ENCODE peak calls at places on chromosomes 7 and 10, in six cellular contexts. One of them, this sample, is unnamed.

GRCh38 chr7:85322252-85322651 is 135.4 kb upstream of the SEMA3D start:
- DNase-seq in globus pallidus: no peak
- DNase-seq in PC-9: no peak
- DNase-seq in T-cell: no peak
- DNase-seq in A172: peak; percentile 18
- DNase-seq in left colon: no peak
- DNase-seq in this sample: no peak

GRCh38 chr7:35286422-35286821 is 32.5 kb upstream of the TBX20 start:
- DNase-seq in T-cell: no peak
- DNase-seq in globus pallidus: no peak
- DNase-seq in left colon: no peak
- DNase-seq in PC-9: peak; percentile 40
- DNase-seq in A172: peak; percentile 69
- DNase-seq in this sample: no peak

GRCh38 chr10:44253769-44254462 is 131.0 kb downstream of the CXCL12 start:
- DNase-seq in left colon: no peak
- DNase-seq in T-cell: no peak
- DNase-seq in A172: no peak
- DNase-seq in globus pallidus: no peak
- DNase-seq in PC-9: peak; percentile 26
- DNase-seq in this sample: no peak

GRCh38 chr7:74581916-74582440 is 75.5 kb upstream of the GTF2I start:
- DNase-seq in globus pallidus: no peak
- DNase-seq in A172: no peak
- DNase-seq in T-cell: no peak
- DNase-seq in left colon: no peak
- DNase-seq in PC-9: peak; percentile 94
- DNase-seq in this sample: no peak

GRCh38 chr10:95889830-95890229 is 17.9 kb upstream of the CC2D2B start:
- DNase-seq in left colon: no peak
- DNase-seq in globus pallidus: no peak
- DNase-seq in PC-9: no peak
- DNase-seq in T-cell: no peak
- DNase-seq in A172: no peak
- DNase-seq in this sample: no peak

GRCh38 chr10:9596368-9596920 is 1421.2 kb upstream of the CELF2 start:
- DNase-seq in PC-9: no peak
- DNase-seq in A172: peak; percentile 13
- DNase-seq in left colon: no peak
- DNase-seq in globus pallidus: no peak
- DNase-seq in T-cell: no peak
- DNase-seq in this sample: no peak

GRCh38 chr7:157514746-157515145 is 177.9 kb downstream of the DNAJB6 start:
- DNase-seq in left colon: no peak
- DNase-seq in globus pallidus: no peak
- DNase-seq in T-cell: no peak
- DNase-seq in PC-9: no peak
- DNase-seq in A172: no peak
- DNase-seq in this sample: no peak

GRCh38 chr10:133127291-133128125 is 32.5 kb upstream of the KNDC1 start:
- DNase-seq in T-cell: peak; percentile 21
- DNase-seq in PC-9: no peak
- DNase-seq in A172: no peak
- DNase-seq in left colon: peak; percentile 17
- DNase-seq in globus pallidus: no peak
- DNase-seq in this sample: peak; percentile 41

GRCh38 chr10:51422311-51423120 is 276.9 kb downstream of the CSTF2T start:
- DNase-seq in PC-9: no peak
- DNase-seq in T-cell: peak; percentile 5
- DNase-seq in A172: peak; percentile 1
- DNase-seq in left colon: peak; percentile 36
- DNase-seq in globus pallidus: peak; percentile 31
- DNase-seq in this sample: no peak

GRCh38 chr7:51139796-51140195 is 176.8 kb downstream of the COBL start:
- DNase-seq in T-cell: no peak
- DNase-seq in left colon: no peak
- DNase-seq in A172: peak; percentile 42
- DNase-seq in PC-9: peak; percentile 68
- DNase-seq in globus pallidus: no peak
- DNase-seq in this sample: no peak

GRCh38 chr10:93712593-93712992 is 10.2 kb upstream of the FRA10AC1 start:
- DNase-seq in left colon: no peak
- DNase-seq in A172: no peak
- DNase-seq in T-cell: no peak
- DNase-seq in globus pallidus: peak; percentile 7
- DNase-seq in PC-9: no peak
- DNase-seq in this sample: no peak

GRCh38 chr10:88810196-88810961 is 7.8 kb downstream of the LIPM start:
- DNase-seq in T-cell: peak; percentile 18
- DNase-seq in PC-9: peak; percentile 60
- DNase-seq in globus pallidus: peak; percentile 11
- DNase-seq in A172: peak; percentile 52
- DNase-seq in left colon: peak; percentile 25
- DNase-seq in this sample: peak; percentile 4

GRCh38 chr7:129308047-129308446 is 83.2 kb downstream of the AHCYL2 start:
- DNase-seq in A172: no peak
- DNase-seq in PC-9: peak; percentile 56
- DNase-seq in globus pallidus: peak; percentile 26
- DNase-seq in T-cell: no peak
- DNase-seq in left colon: no peak
- DNase-seq in this sample: no peak

GRCh38 chr7:100963386-100963785 is 6.0 kb upstream of the MUC12 start:
- DNase-seq in A172: no peak
- DNase-seq in T-cell: no peak
- DNase-seq in left colon: no peak
- DNase-seq in PC-9: no peak
- DNase-seq in globus pallidus: no peak
- DNase-seq in this sample: no peak

GRCh38 chr7:98760201-98760651 is 109.6 kb downstream of the TMEM130 start:
- DNase-seq in T-cell: no peak
- DNase-seq in globus pallidus: no peak
- DNase-seq in left colon: no peak
- DNase-seq in A172: peak; percentile 53
- DNase-seq in PC-9: no peak
- DNase-seq in this sample: no peak

GRCh38 chr7:31782411-31782991 is 95.5 kb downstream of the PPP1R17 start:
- DNase-seq in left colon: no peak
- DNase-seq in T-cell: no peak
- DNase-seq in PC-9: peak; percentile 40
- DNase-seq in A172: peak; percentile 86
- DNase-seq in globus pallidus: peak; percentile 74
- DNase-seq in this sample: no peak